ENCODE peak calls at places on chromosomes 7 and 10, in nine cellular contexts. Z is CD8-positive, alpha-beta memory T cell; Y is CD4-positive, alpha-beta memory T cell; A is PC-3; H is stomach; F is GM12865; J is dorsolateral prefrontal cortex; L is cardiac muscle cell; X is neuronal stem cell. O is an unnamed sample.

GRCh38 chr7:27184342-27185012 is 555 bp downstream of the HOXA11 start:
- DNase-seq in A (peak), F (no peak), L (peak), Z (no peak), X (no peak), H (peak), J (peak), Y (peak), O (no peak)

GRCh38 chr10:133264455-133264854 is 12.2 kb downstream of the ADAM8 start:
- DNase-seq in X (no peak), Y (peak), Z (no peak), L (no peak), J (no peak), H (no peak), A (peak), F (no peak), O (no peak)

GRCh38 chr7:4659551-4660286 is 22.4 kb upstream of the FOXK1 start:
- DNase-seq in H (no peak), X (no peak), A (peak), F (no peak), Y (no peak), J (no peak), Z (no peak), L (no peak), O (no peak)

GRCh38 chr7:151087247-151088018 is 1.2 kb downstream of the AGAP3 start:
- DNase-seq in J (no peak), X (no peak), F (peak), L (peak), H (peak), Y (peak), Z (peak), A (peak), O (no peak)

GRCh38 chr10:119542990-119543813 is 683 bp upstream of the RGS10 start:
- DNase-seq in L (peak), A (peak), H (peak), Y (peak), Z (peak), F (peak), X (peak), J (no peak), O (no peak)

GRCh38 chr10:107671968-107672367 is 507.5 kb upstream of the SORCS1 start:
- DNase-seq in Y (no peak), H (no peak), J (no peak), Z (no peak), F (no peak), X (no peak), L (no peak), A (no peak), O (no peak)

GRCh38 chr7:45709168-45710034 is 135.2 kb downstream of the ADCY1 start:
- DNase-seq in L (no peak), F (no peak), X (no peak), H (peak), A (no peak), Y (no peak), Z (no peak), J (peak), O (no peak)

GRCh38 chr7:142853739-142854504 is 954 bp upstream of the EPHB6 start:
- DNase-seq in Y (peak), Z (peak), X (peak), H (peak), L (peak), F (peak), A (peak), J (peak), O (peak)

GRCh38 chr10:14071956-14072355 is 258.8 kb downstream of the FRMD4A start:
- DNase-seq in H (no peak), F (no peak), L (no peak), X (no peak), Z (no peak), A (no peak), Y (no peak), J (no peak), O (no peak)

GRCh38 chr10:14072541-14072940 is 258.2 kb downstream of the FRMD4A start:
- DNase-seq in L (no peak), H (no peak), Y (no peak), J (no peak), A (peak), X (no peak), F (no peak), Z (no peak), O (no peak)

GRCh38 chr10:14068851-14069250 is 261.9 kb downstream of the FRMD4A start:
- DNase-seq in A (no peak), J (no peak), L (no peak), X (no peak), F (no peak), Z (no peak), Y (no peak), H (no peak), O (no peak)

DNA sequence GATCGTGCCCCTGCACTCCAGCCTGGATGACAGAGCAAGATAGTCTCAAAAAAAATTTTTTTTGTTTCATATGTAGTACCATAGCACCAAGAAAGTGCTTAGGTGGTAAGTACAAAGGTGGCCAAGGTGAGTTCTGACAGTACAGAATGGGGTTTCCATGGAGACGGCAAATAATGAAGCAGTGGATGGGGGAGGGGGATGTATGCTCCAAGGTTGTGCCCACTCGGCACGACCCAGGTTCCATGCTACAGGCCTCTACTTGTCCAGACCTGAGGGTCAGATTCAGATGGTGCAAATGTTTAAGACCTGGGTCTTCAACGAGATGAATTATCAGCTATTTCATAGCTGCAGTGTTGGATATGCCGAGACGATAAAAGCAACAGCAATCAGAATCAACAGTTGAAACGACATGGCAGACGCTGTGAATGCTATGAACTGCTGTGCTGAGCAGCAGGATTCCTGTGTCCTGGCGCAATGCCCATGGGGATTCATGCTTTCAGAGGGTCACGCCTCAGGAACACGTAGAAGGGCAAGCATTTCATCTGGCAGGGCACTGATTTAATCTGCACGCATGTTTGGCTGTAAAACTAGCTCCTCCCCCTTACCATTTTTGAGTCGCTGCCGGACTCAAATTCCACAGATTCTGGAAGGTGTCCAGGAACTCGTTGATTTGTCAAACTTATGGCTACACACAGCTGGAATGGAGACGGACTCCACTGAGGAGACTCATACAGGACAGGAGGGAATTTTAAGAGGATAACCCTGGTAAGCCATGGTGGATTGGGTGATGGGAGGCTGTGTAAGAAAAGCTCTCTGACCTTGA is 256.5 kb downstream of the FRMD4A start:
- DNase-seq in J (no peak), X (no peak), A (peak), L (peak), H (peak), F (no peak), Z (no peak), Y (no peak), O (peak)
- H3K4me3 ChIP-seq in J (no peak), X (no peak), A (peak), L (no peak), H (peak), F (no peak), Z (no peak), Y (no peak), O (no peak)

GRCh38 chr7:139231513-139232376 is 708 bp downstream of the UBN2 start:
- DNase-seq in J (peak), L (peak), H (peak), Z (peak), A (peak), X (peak), Y (peak), F (peak), O (no peak)

GRCh38 chr7:139232377-139232717 is 1.3 kb downstream of the UBN2 start:
- DNase-seq in Y (no peak), H (no peak), Z (no peak), A (no peak), F (peak), J (no peak), X (no peak), L (no peak), O (no peak)

GRCh38 chr7:139230484-139230773 is 608 bp upstream of the UBN2 start:
- DNase-seq in J (no peak), F (no peak), Y (no peak), Z (no peak), H (no peak), A (no peak), X (no peak), L (no peak), O (no peak)

GRCh38 chr7:139230774-139231512 is at the start of gene UBN2:
- DNase-seq in Y (peak), F (peak), J (peak), Z (peak), L (peak), X (peak), H (peak), A (peak), O (peak)

DNA sequence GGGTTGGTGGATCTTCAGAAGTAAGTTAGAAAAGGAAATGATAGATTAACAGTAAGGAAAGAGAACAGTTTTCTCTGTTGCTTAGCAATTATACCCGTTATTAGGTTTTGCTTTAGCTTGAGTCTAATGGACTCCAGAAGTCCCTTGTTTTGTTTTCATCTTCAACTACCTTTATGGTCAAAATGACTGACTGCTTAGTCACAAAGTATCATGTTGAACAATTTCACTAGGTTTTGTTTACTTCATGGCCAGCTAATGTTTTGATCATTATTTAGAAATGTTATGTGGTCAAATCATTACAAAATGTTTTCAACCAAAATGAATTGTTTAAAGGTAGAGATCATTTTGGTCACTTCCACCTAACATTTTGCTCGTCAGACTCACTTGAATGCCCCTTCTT is 1.9 kb downstream of the UBN2 start:
- DNase-seq in J (no peak), Y (no peak), A (peak), L (no peak), Z (no peak), F (peak), X (no peak), H (no peak), O (no peak)
- H3K4me3 ChIP-seq in J (peak), Y (no peak), A (peak), L (peak), Z (peak), F (peak), X (no peak), H (peak), O (peak)

GRCh38 chr7:77697535-77697831 is 1.2 kb downstream of the RSBN1L start:
- DNase-seq in Y (no peak), J (peak), F (no peak), H (no peak), Z (no peak), A (no peak), X (no peak), L (no peak), O (no peak)

GRCh38 chr7:77696643-77697534 is 630 bp downstream of the RSBN1L start:
- DNase-seq in X (peak), J (peak), Z (peak), H (peak), A (peak), L (peak), Y (no peak), F (peak), O (no peak)

GRCh38 chr7:77696057-77696642 is at the start of gene RSBN1L:
- DNase-seq in Z (peak), F (peak), Y (peak), A (peak), H (peak), J (peak), X (peak), L (peak), O (peak)

GRCh38 chr7:77698042-77698625 is 1.9 kb downstream of the RSBN1L start:
- DNase-seq in A (no peak), Z (no peak), Y (no peak), L (no peak), X (no peak), F (peak), H (no peak), J (no peak), O (no peak)

DNA sequence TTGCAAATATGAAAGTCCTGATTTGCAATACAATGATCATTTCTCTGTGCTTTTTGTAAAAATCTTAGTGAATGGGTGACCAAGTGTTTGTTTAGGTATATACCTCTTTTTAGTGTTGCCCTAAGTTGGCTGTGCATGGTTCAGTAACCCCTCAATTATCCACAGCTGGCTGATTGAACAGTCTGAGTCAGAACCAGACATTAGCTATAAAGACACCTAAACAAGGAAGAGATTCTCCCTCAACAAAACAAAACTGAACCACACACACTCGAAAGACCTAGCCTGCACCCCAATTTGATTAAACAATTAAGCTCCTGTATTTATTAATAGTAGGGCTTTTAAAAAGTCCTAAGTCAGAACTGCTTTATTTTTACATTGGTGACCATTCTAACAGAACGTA is 2.8 kb downstream of the RSBN1L start:
- DNase-seq in F (peak), A (no peak), Z (no peak), J (no peak), H (no peak), X (no peak), L (no peak), Y (no peak), O (no peak)
- H3K4me3 ChIP-seq in F (peak), A (peak), Z (no peak), J (peak), H (peak), X (no peak), L (peak), Y (peak), O (peak)

GRCh38 chr7:1666251-1666778 is 3.8 kb upstream of the ELFN1 start:
- DNase-seq in Y (no peak), L (peak), F (no peak), H (no peak), Z (no peak), X (no peak), J (peak), A (no peak), O (no peak)
- H3K4me3 ChIP-seq in Y (peak), L (peak), F (no peak), H (peak), Z (no peak), X (peak), J (peak), A (peak), O (peak)

GRCh38 chr10:130360826-130361311 is 224.7 kb downstream of the GLRX3 start:
- DNase-seq in Z (no peak), F (no peak), A (no peak), H (peak), Y (no peak), J (no peak), L (no peak), X (no peak), O (no peak)

GRCh38 chr10:130357226-130357625 is 221.0 kb downstream of the GLRX3 start:
- DNase-seq in X (no peak), H (no peak), Y (no peak), Z (no peak), A (no peak), F (no peak), L (no peak), J (no peak), O (no peak)

GRCh38 chr10:130357951-130358350 is 221.8 kb downstream of the GLRX3 start:
- DNase-seq in X (no peak), H (peak), L (no peak), Z (no peak), A (no peak), J (no peak), Y (no peak), F (no peak), O (no peak)

GRCh38 chr10:130359711-130360110 is 223.5 kb downstream of the GLRX3 start:
- DNase-seq in L (no peak), J (no peak), A (no peak), Z (no peak), X (no peak), Y (no peak), H (peak), F (no peak), O (no peak)

GRCh38 chr10:130358981-130359650 is 222.9 kb downstream of the GLRX3 start:
- DNase-seq in Y (no peak), H (peak), Z (no peak), F (no peak), A (no peak), X (no peak), J (no peak), L (no peak), O (no peak)
- H3K4me3 ChIP-seq in Y (no peak), H (no peak), Z (no peak), F (no peak), A (no peak), X (no peak), J (no peak), L (no peak), O (no peak)

DNA sequence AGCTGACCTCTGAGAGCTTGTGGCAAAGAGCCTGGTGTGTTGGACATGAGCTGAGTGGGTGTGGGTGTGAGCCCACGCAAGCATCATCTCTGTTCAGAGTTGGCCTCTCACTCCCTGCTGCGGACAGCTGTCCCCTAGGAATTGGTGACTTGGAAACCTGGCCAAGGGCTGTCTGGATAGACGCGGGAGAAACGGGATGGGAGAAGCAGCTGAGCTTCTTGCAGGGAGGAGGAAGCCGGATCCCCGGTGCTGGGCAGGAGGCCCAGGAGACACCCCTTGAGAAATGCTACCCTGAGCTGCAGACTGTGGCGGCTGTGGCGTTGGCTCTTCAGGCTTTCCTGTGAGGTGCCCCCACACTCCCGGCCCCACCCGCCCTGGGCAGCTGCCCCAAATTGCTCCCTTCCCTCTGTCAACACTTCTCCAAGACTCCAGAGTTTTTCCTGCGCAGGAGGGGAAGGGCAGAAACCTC is 121.9 kb upstream of the BTBD16 start:
- DNase-seq in Z (no peak), L (peak), J (no peak), A (no peak), Y (no peak), F (no peak), H (no peak), X (no peak), O (no peak)
- H3K4me3 ChIP-seq in Z (no peak), L (no peak), J (no peak), A (no peak), Y (no peak), F (no peak), H (no peak), X (no peak), O (no peak)

GRCh38 chr7:1571261-1571650 is 1.4 kb upstream of the PSMG3 start:
- DNase-seq in X (no peak), Y (no peak), H (no peak), J (no peak), F (no peak), L (no peak), Z (no peak), A (peak), O (no peak)
- H3K4me3 ChIP-seq in X (no peak), Y (peak), H (peak), J (peak), F (peak), L (no peak), Z (peak), A (peak), O (peak)

GRCh38 chr10:29057712-29058426 is 231.0 kb upstream of the LYZL1 start:
- DNase-seq in X (no peak), F (no peak), H (no peak), Y (no peak), A (no peak), J (no peak), Z (no peak), L (no peak), O (no peak)
- H3K4me3 ChIP-seq in X (no peak), F (no peak), H (no peak), Y (no peak), A (no peak), J (no peak), Z (no peak), L (no peak), O (no peak)

O was measured in astrocyte of the cerebellum.